ENCODE peak calls at places on chromosomes 16 and 17, in five cellular contexts. L is trophoblast cell, U is H9, C is neuronal stem cell, X is H1. T is an unnamed sample.

GRCh38 chr16:88194397-88195020 is 188.2 kb upstream of the ZNF469 start:
- DNase-seq in L (no peak), U (no peak), C (no peak), X (no peak), T (no peak)

GRCh38 chr16:77732241-77732946 is 10.1 kb downstream of the NUDT7 start:
- DNase-seq in L (peak), U (no peak), C (no peak), X (no peak), T (peak)

GRCh38 chr17:82566129-82566995 is 46.8 kb downstream of the FOXK2 start:
- DNase-seq in L (no peak), U (no peak), C (no peak), X (no peak), T (no peak)

GRCh38 chr17:45048795-45049563 is 2.5 kb downstream of the DCAKD start:
- DNase-seq in L (peak), U (no peak), C (no peak), X (no peak), T (no peak)

GRCh38 chr16:85616608-85617311 is 3.6 kb downstream of the GSE1 start:
- DNase-seq in L (no peak), U (no peak), C (no peak), X (no peak), T (peak)

GRCh38 chr16:58105619-58106018 is 23.6 kb downstream of the CFAP20 start:
- DNase-seq in L (no peak), U (no peak), C (no peak), X (no peak), T (peak)

GRCh38 chr17:44887016-44887415 is 12.2 kb downstream of the EFTUD2 start:
- DNase-seq in L (no peak), U (no peak), C (no peak), X (no peak), T (no peak)

GRCh38 chr17:1709971-1710806 is at the start of gene TLCD2:
- DNase-seq in L (peak), U (peak), C (no peak), X (peak), T (peak)

GRCh38 chr17:80443916-80444708 is 29.1 kb downstream of the ENDOV start:
- DNase-seq in L (no peak), U (peak), C (no peak), X (peak), T (no peak)

GRCh38 chr16:14475370-14476139 is 154.5 kb downstream of the PARN start:
- DNase-seq in L (no peak), U (no peak), C (no peak), X (no peak), T (no peak)

GRCh38 chr16:2275476-2276450 is 7.8 kb upstream of the RNPS1 start:
- DNase-seq in L (no peak), U (no peak), C (no peak), X (no peak), T (no peak)

GRCh38 chr17:69764137-69764536 is 310.9 kb upstream of the KCNJ16 start:
- DNase-seq in L (peak), U (no peak), C (no peak), X (no peak), T (no peak)

GRCh38 chr17:5131146-5131715 is 15.4 kb downstream of the USP6 start:
- DNase-seq in L (no peak), U (no peak), C (no peak), X (no peak), T (no peak)

GRCh38 chr16:53309457-53309856 is 124.8 kb upstream of the RBL2 start:
- DNase-seq in L (peak), U (no peak), C (no peak), X (no peak), T (no peak)

GRCh38 chr17:31581022-31581483 is 189.6 kb downstream of the RAB11FIP4 start:
- DNase-seq in L (no peak), U (peak), C (no peak), X (no peak), T (peak)

GRCh38 chr16:35751191-35751941 is 2292.0 kb downstream of the TP53TG3F start:
- DNase-seq in L (no peak), U (no peak), C (no peak), X (no peak), T (no peak)

GRCh38 chr17:36922175-36922574 is 15.1 kb upstream of the LHX1 start:
- DNase-seq in L (no peak), U (no peak), C (no peak), X (no peak), T (no peak)

GRCh38 chr17:36919407-36919968 is 17.8 kb upstream of the LHX1 start:
- DNase-seq in L (no peak), U (no peak), C (no peak), X (no peak), T (no peak)

GRCh38 chr17:36920032-36921000 is 17.0 kb upstream of the LHX1 start:
- DNase-seq in L (no peak), U (peak), C (no peak), X (peak), T (peak)

GRCh38 chr17:36923814-36924221 is 13.5 kb upstream of the LHX1 start:
- DNase-seq in L (peak), U (no peak), C (no peak), X (no peak), T (no peak)

GRCh38 chr17:36921131-36921851 is 16.0 kb upstream of the LHX1 start:
- DNase-seq in L (peak), U (peak), C (no peak), X (peak), T (peak)
- H2BK12ac ChIP-seq in L (peak), U (no peak), C (no peak), X (peak), T (no peak)

GRCh38 chr16:86660623-86661022 is 82.3 kb downstream of the FOXL1 start:
- DNase-seq in L (no peak), U (no peak), C (no peak), X (no peak), T (no peak)

GRCh38 chr16:86662195-86662594 is 83.8 kb downstream of the FOXL1 start:
- DNase-seq in L (no peak), U (no peak), C (no peak), X (no peak), T (peak)

GRCh38 chr16:86653289-86654006 is 75.1 kb downstream of the FOXL1 start:
- DNase-seq in L (no peak), U (no peak), C (no peak), X (no peak), T (peak)

GRCh38 chr16:86661715-86662114 is 83.4 kb downstream of the FOXL1 start:
- DNase-seq in L (no peak), U (no peak), C (no peak), X (no peak), T (peak)

DNA sequence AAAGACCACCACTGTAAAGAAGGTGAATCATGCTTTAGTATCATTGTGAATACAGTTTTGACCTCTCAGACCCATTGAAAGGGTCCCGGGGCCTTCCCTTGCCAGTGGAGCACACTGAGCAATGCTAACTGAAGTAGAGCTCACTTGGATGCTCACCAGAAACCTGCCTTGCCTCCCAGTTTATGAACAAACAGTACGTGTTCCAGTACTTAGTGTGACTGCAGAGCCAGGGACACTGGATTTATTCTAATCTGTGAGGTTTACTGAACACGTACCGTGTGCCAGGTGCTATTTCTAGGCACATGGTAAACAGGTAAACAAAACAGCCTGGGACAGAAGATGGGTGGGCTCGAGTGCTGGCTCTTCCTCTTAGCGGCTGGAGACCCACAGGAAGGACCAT is 79.6 kb downstream of the FOXL1 start:
- DNase-seq in L (no peak), U (no peak), C (no peak), X (no peak), T (no peak)
- H2BK120ac ChIP-seq in L (no peak), U (no peak), C (no peak), X (no peak), T (no peak)

GRCh38 chr16:4518281-4518680 is 20.3 kb downstream of the CDIP1 start:
- DNase-seq in L (no peak), U (no peak), C (no peak), X (no peak), T (no peak)

GRCh38 chr16:4521971-4522623 is 16.5 kb downstream of the CDIP1 start:
- DNase-seq in L (no peak), U (peak), C (no peak), X (peak), T (no peak)

GRCh38 chr16:4523686-4524085 is 14.9 kb downstream of the CDIP1 start:
- DNase-seq in L (no peak), U (no peak), C (no peak), X (no peak), T (no peak)

GRCh38 chr16:4519274-4520058 is 19.1 kb downstream of the CDIP1 start:
- DNase-seq in L (no peak), U (no peak), C (no peak), X (no peak), T (no peak)

GRCh38 chr16:4520913-4521312 is 17.7 kb downstream of the CDIP1 start:
- DNase-seq in L (no peak), U (no peak), C (no peak), X (no peak), T (no peak)
- H2BK12ac ChIP-seq in L (no peak), U (no peak), C (no peak), X (no peak), T (no peak)

DNA sequence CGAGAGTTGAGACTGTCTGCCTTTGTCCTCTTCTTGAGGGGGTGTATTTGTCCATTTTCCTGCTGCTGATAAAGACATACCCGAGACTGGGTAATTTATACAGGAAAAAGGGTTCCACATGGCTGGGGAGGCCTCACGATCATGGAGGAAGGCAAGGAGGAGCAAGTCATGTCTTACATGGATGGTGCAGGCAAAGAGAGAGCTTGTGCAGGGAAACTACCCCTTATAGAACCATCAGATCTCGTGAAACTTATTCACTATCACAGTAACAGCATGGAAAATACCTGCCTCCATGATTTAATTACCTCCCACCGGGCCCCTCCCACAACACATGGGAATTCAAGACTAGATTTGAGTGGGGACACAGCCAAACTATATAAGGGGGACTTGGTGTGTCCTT is 338.2 kb upstream of the TNRC6C start:
- DNase-seq in L (no peak), U (no peak), C (no peak), X (no peak), T (no peak)
- H2BK120ac ChIP-seq in L (no peak), U (no peak), C (no peak), X (no peak), T (no peak)

DNA sequence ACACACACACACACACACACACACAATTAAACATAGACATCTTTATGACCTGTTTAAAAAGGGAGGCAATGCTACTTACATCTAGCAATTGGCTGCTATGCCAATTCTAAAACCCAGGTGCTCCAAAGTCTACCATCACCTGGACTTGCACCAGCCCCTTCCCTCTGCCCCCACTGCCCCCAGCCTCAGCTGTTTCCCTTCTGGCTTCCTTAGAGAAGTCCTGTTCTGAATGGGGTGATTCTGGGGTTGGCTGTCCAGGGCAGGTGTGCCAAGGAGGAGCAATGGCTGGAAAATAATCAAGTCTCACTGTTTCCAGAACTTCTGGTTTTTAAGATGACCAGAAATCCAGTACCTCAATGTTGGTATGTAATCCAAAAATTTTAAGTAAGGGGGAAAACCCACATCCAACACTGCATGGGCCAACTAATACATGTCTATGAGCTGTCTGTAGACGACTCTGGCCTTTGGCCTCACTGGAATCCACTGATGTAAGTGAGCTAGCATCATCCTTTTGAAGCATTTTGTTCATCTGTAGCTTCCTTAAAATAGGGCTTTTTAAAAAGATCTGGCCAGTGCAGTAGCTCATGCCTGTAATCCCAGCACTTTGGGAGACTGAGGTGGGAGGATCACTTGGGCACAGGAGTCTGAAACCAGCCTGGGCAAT is 2.1 kb downstream of the IFT20 start:
- DNase-seq in L (no peak), U (no peak), C (no peak), X (no peak), T (peak)
- H2BK12ac ChIP-seq in L (no peak), U (no peak), C (no peak), X (no peak), T (no peak)

GRCh38 chr16:47712276-47713224 is 251.4 kb downstream of the PHKB start:
- DNase-seq in L (no peak), U (no peak), C (no peak), X (no peak), T (no peak)
- H2BK120ac ChIP-seq in L (peak), U (no peak), C (no peak), X (no peak), T (no peak)

GRCh38 chr16:11705311-11705710 is 37.1 kb downstream of the SNN start:
- DNase-seq in L (no peak), U (no peak), C (no peak), X (no peak), T (no peak)
- H2BK12ac ChIP-seq in L (no peak), U (no peak), C (no peak), X (no peak), T (no peak)

DNA sequence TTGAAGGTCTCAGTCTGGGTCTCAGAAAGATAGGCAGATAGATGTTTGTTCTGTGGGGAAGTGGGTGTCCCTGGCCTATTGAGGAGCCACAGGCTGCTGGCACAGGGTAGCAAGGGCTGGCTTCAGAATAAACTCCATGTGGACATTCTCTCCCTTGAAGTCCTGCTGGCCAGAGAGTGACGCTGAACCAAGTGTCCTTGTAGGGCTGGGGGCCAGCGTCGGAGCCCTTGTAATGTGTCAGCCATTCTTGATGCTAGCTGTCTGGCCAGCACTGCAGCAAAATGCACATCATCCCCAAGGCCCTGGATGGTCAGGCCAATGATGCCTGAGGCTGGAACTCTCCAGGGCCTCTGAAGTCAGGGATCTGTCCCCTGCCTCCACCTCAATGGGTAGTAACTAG is 103.3 kb downstream of the CCDC182 start:
- DNase-seq in L (no peak), U (no peak), C (no peak), X (no peak), T (no peak)
- H2BK120ac ChIP-seq in L (no peak), U (no peak), C (no peak), X (no peak), T (no peak)

GRCh38 chr17:17904171-17905035 is 67.6 kb upstream of the SREBF1 start:
- DNase-seq in L (no peak), U (no peak), C (no peak), X (no peak), T (no peak)
- H2BK12ac ChIP-seq in L (no peak), U (no peak), C (no peak), X (peak), T (no peak)

T was measured in mesenchymal stem cell.